ENCODE peak calls at places on chromosomes 7 and 10, in four cellular contexts. A is WTC11, J is HepG2, R is K562. C is an unnamed sample.
A peak's percentile ranks its signal among the peaks of the same experiment; 100 is the strongest.

GRCh38 chr7:144869072-144869471 is 33.2 kb upstream of the TPK1 start:
- DNase-seq in A (no peak), J (no peak), R (no peak), C (no peak)

GRCh38 chr10:110893559-110894179 is 21.9 kb downstream of the PDCD4 start:
- DNase-seq in A (no peak), J (peak; percentile 34), R (peak; percentile 30), C (peak; percentile 53)

GRCh38 chr7:531777-532176 is 12.1 kb upstream of the PDGFA start:
- DNase-seq in A (no peak), J (no peak), R (no peak), C (no peak)

GRCh38 chr7:78198756-78199155 is 400.2 kb downstream of the PHTF2 start:
- DNase-seq in A (no peak), J (no peak), R (no peak), C (no peak)

GRCh38 chr7:73844848-73845460 is 2.6 kb upstream of the METTL27 start:
- DNase-seq in A (no peak), J (no peak), R (no peak), C (no peak)

GRCh38 chr7:68038621-68039314 is 1042.1 kb downstream of the TYW1 start:
- DNase-seq in A (no peak), J (peak; percentile 20), R (no peak), C (peak; percentile 85)

GRCh38 chr7:142581341-142581740 is 167.9 kb upstream of the PRSS1 start:
- DNase-seq in A (no peak), J (no peak), R (no peak), C (no peak)

GRCh38 chr7:152683297-152683696 is 7.4 kb upstream of the XRCC2 start:
- DNase-seq in A (no peak), J (no peak), R (no peak), C (no peak)

GRCh38 chr10:53166325-53166724 is 393.7 kb upstream of the MBL2 start:
- DNase-seq in A (no peak), J (no peak), R (no peak), C (no peak)

GRCh38 chr7:38374507-38374906 is 101.1 kb upstream of the TARP start:
- DNase-seq in A (peak; percentile 50), J (peak; percentile 11), R (peak; percentile 49), C (peak; percentile 42)

GRCh38 chr10:86614853-86615252 is 39.5 kb upstream of the OPN4 start:
- DNase-seq in A (no peak), J (no peak), R (peak; percentile 47), C (no peak)

GRCh38 chr10:98301664-98302319 is 33.8 kb upstream of the LOXL4 start:
- DNase-seq in A (no peak), J (peak; percentile 43), R (no peak), C (no peak)

GRCh38 chr10:116112232-116113231 is 160.5 kb downstream of the GFRA1 start:
- DNase-seq in A (no peak), J (no peak), R (no peak), C (no peak)

GRCh38 chr7:98223898-98224700 is 12.9 kb downstream of the BHLHA15 start:
- DNase-seq in A (no peak), J (no peak), R (peak; percentile 11), C (no peak)

GRCh38 chr10:25666276-25666675 is 267.8 kb upstream of the MYO3A start:
- DNase-seq in A (no peak), J (no peak), R (no peak), C (no peak)

GRCh38 chr7:135791543-135792120 is 43.0 kb upstream of the FAM180A start:
- DNase-seq in A (no peak), J (no peak), R (no peak), C (no peak)

GRCh38 chr10:110813743-110814472 is 57.8 kb upstream of the PDCD4 start:
- DNase-seq in A (no peak), J (no peak), R (no peak), C (no peak)

GRCh38 chr10:71247804-71248203 is 35.4 kb downstream of the UNC5B start:
- DNase-seq in A (no peak), J (no peak), R (no peak), C (no peak)

GRCh38 chr7:16801111-16801542 is 3.7 kb downstream of the AGR2 start:
- DNase-seq in A (no peak), J (peak; percentile 27), R (peak; percentile 59), C (peak; percentile 80)

GRCh38 chr7:135147899-135148721 is at the start of gene TMEM140:
- DNase-seq in A (no peak), J (peak; percentile 94), R (peak; percentile 23), C (no peak)

GRCh38 chr7:39394105-39394504 is 172.1 kb upstream of the YAE1 start:
- DNase-seq in A (no peak), J (no peak), R (no peak), C (no peak)

GRCh38 chr7:103307487-103308231 is 10.4 kb downstream of the PMPCB start:
- DNase-seq in A (no peak), J (no peak), R (no peak), C (no peak)

GRCh38 chr7:2612445-2613112 is 19.2 kb upstream of the TTYH3 start:
- DNase-seq in A (peak; percentile 99), J (no peak), R (peak; percentile 85), C (no peak)

GRCh38 chr10:126013489-126014281 is 117.3 kb downstream of the FANK1 start:
- DNase-seq in A (peak; percentile 46), J (no peak), R (peak; percentile 19), C (peak; percentile 51)

GRCh38 chr10:61284222-61284890 is 168.8 kb downstream of the TMEM26 start:
- DNase-seq in A (no peak), J (peak; percentile 53), R (peak; percentile 28), C (peak; percentile 15)

GRCh38 chr7:117963278-117964184 is 90.3 kb upstream of the CTTNBP2 start:
- DNase-seq in A (no peak), J (no peak), R (no peak), C (no peak)

GRCh38 chr10:110641256-110641655 is 2.9 kb upstream of the RBM20 start:
- DNase-seq in A (peak; percentile 70), J (peak; percentile 56), R (peak; percentile 64), C (peak; percentile 75)

DNA sequence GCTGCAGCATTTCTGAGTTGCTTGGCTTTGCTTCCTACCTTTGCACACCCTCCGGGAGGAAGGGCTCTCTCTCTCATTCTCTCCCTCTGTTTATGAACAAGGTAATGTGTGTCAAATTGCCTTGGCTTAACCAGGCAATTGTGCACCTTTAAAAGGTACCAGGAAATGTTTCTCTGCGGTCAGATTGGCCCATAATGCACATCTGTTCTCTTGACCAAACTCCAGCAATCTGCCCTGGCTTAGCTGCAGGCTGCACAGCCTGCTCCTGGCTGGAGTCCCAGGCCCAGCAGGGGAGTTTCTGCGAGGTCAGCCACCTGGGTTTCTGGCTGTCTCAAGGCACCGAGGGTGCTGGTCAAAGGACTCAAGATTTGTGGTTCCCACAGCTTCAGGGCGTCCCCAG is 223.8 kb downstream of the SNX10 start:
- DNase-seq in A (no peak), J (no peak), R (no peak), C (no peak)
- TF ChIP-seq HMGXB4 in A (no peak), J (no peak), R (no peak), C (no peak)

GRCh38 chr10:131946321-131946751 is 35.4 kb downstream of the BNIP3 start:
- DNase-seq in A (no peak), J (no peak), R (no peak), C (peak; percentile 38)

GRCh38 chr10:131949041-131949862 is 32.5 kb downstream of the BNIP3 start:
- DNase-seq in A (no peak), J (no peak), R (no peak), C (no peak)

GRCh38 chr10:131948501-131948900 is 33.2 kb downstream of the BNIP3 start:
- DNase-seq in A (no peak), J (no peak), R (no peak), C (no peak)

GRCh38 chr10:131946880-131947279 is 34.8 kb downstream of the BNIP3 start:
- DNase-seq in A (no peak), J (no peak), R (no peak), C (no peak)

GRCh38 chr10:131947631-131948347 is 33.9 kb downstream of the BNIP3 start:
- DNase-seq in A (no peak), J (no peak), R (no peak), C (no peak)
- TF ChIP-seq HMGXB4 in A (no peak), J (no peak), R (no peak), C (no peak)

GRCh38 chr7:50699143-50699542 is 83.6 kb downstream of the GRB10 start:
- DNase-seq in A (no peak), J (no peak), R (no peak), C (no peak)
- TF ChIP-seq HMGXB4 in A (no peak), J (no peak), R (no peak), C (no peak)

GRCh38 chr7:82291931-82292330 is 151.6 kb downstream of the CACNA2D1 start:
- DNase-seq in A (no peak), J (no peak), R (no peak), C (no peak)

GRCh38 chr7:82288769-82289535 is 154.6 kb downstream of the CACNA2D1 start:
- DNase-seq in A (no peak), J (no peak), R (no peak), C (no peak)

GRCh38 chr7:82284936-82285519 is 158.5 kb downstream of the CACNA2D1 start:
- DNase-seq in A (peak; percentile 39), J (no peak), R (no peak), C (no peak)

GRCh38 chr7:82289889-82290288 is 153.7 kb downstream of the CACNA2D1 start:
- DNase-seq in A (no peak), J (no peak), R (no peak), C (no peak)

DNA sequence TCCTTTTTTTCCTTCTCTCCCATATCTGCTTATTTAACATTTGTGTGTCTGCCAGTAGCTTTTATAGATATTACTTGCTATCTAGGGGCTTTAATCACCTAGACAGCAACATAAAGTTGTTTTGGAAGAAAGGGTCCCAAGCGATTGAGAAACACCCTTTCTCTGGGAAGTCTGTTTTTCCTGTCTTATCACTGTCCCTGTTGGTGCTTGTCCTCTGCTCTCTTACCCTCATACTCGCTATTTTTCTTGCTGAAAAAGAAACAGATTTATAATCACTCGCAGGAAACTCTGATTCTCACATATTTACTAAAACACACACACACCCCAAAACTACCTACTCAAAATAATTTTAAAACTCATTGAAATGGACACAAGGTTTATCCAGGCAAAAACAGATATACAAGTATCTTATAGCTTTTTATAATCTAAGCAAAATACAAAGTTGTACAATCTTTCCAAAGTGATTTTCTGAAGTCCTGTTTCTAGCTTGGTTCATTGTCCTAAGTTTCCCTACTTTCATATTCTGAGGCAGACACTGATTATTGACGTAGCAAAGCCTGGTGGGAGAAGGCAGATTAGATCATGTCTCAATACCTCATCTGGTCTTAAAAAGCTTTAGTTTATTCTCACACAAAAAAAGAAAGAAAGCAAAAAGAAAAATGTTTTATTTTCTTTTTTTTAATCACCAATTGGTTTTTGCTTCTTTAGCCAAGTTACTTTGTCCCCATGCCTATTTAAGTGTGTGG is 157.3 kb downstream of the CACNA2D1 start:
- DNase-seq in A (no peak), J (no peak), R (no peak), C (no peak)
- TF ChIP-seq HMGXB4 in A (no peak), J (no peak), R (no peak), C (no peak)

DNA sequence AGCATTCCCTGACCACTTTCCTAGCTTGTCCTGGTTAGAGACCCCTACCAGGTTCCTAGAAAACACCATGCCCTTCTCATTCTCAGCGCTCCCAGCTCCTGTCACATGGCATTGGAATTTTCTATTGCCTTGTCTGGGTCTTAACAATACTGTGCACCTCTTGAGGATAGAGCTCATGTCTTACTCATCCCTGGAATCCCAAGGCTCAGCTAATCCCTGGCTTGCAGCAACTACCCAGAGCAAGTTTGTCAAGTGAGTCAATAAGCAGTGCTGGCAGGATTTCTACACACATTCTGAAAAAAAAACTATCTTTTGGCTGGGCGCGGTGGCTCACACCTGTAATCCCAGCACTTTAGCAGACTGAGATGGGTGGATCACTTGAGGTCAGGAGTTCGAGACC is 11.7 kb upstream of the PRDX3 start:
- DNase-seq in A (no peak), J (no peak), R (no peak), C (peak; percentile 84)
- TF ChIP-seq HMGXB4 in A (no peak), J (no peak), R (no peak), C (no peak)